ENCODE peak calls at places on chromosomes 4 and X, in five cellular contexts. P is upper lobe of left lung, F is pancreas, T is tibial nerve, V is body of pancreas. Y is an unnamed sample. For H3K36me3, the result is how much of the 10 kb centered on the place peaks cover.

GRCh38 chrX:71291381-71291780 is 7.9 kb downstream of the NONO start:
- DNase-seq in P (no peak), F (no peak), T (no peak), V (no peak), Y (no peak)

GRCh38 chr4:766152-766515 is 59.8 kb downstream of the CPLX1 start:
- DNase-seq in P (no peak), F (no peak), T (no peak), V (no peak), Y (peak)

GRCh38 chrX:9888953-9889470 is 78.1 kb upstream of the CLDN34 start:
- DNase-seq in P (no peak), F (no peak), T (no peak), V (no peak), Y (no peak)

GRCh38 chr4:17781072-17781830 is at the start of gene FAM184B:
- DNase-seq in P (peak), F (no peak), T (no peak), V (no peak), Y (no peak)

GRCh38 chr4:68494688-68495087 is 47.4 kb downstream of the TMPRSS11E start:
- DNase-seq in P (no peak), F (no peak), T (no peak), V (no peak), Y (no peak)

GRCh38 chr4:61628727-61629126 is 428.6 kb downstream of the ADGRL3 start:
- DNase-seq in P (no peak), F (no peak), T (no peak), V (no peak), Y (no peak)

GRCh38 chr4:41748788-41749445 is 392 bp upstream of the PHOX2B start:
- DNase-seq in P (no peak), F (no peak), T (no peak), V (no peak), Y (no peak)

GRCh38 chrX:134718329-134719317 is 60.4 kb upstream of the PLAC1 start:
- DNase-seq in P (no peak), F (peak), T (peak), V (peak), Y (peak)

GRCh38 chr4:92346289-92346688 is 42.5 kb downstream of the GRID2 start:
- DNase-seq in P (no peak), F (no peak), T (no peak), V (no peak), Y (no peak)

GRCh38 chr4:157674699-157675098 is 454.2 kb downstream of the GRIA2 start:
- DNase-seq in P (no peak), F (peak), T (no peak), V (peak), Y (no peak)

GRCh38 chr4:1171306-1172227 is 816 bp downstream of the SPON2 start:
- DNase-seq in P (peak), F (no peak), T (no peak), V (peak), Y (no peak)

GRCh38 chrX:2837961-2838360 is 9.2 kb downstream of the GYG2 start:
- DNase-seq in P (no peak), F (no peak), T (no peak), V (no peak), Y (no peak)

GRCh38 chrX:9610774-9611392 is 146.0 kb downstream of the TBL1X start:
- DNase-seq in P (no peak), F (no peak), T (no peak), V (no peak), Y (peak)

GRCh38 chr4:100576570-100576969 is 58.7 kb upstream of the EMCN start:
- DNase-seq in P (no peak), F (no peak), T (no peak), V (no peak), Y (no peak)

GRCh38 chr4:74555231-74555630 is 110.3 kb downstream of the AREG start:
- DNase-seq in P (no peak), F (no peak), T (no peak), V (no peak), Y (peak)

GRCh38 chr4:38675167-38676121 is 11.4 kb downstream of the KLF3 start:
- DNase-seq in P (no peak), F (peak), T (peak), V (peak), Y (peak)

GRCh38 chrX:30713061-30713525 is 59.9 kb downstream of the GK start:
- DNase-seq in P (no peak), F (peak), T (peak), V (peak), Y (peak)

GRCh38 chr4:82848706-82849105 is 42.2 kb downstream of the SEC31A start:
- DNase-seq in P (no peak), F (no peak), T (no peak), V (no peak), Y (peak)

GRCh38 chrX:131752493-131753198 is 208.8 kb downstream of the OR13H1 start:
- DNase-seq in P (no peak), F (peak), T (no peak), V (peak), Y (no peak)

GRCh38 chrX:16594490-16594889 is 55.5 kb upstream of the S100G start:
- DNase-seq in P (no peak), F (no peak), T (no peak), V (no peak), Y (no peak)

GRCh38 chrX:150298841-150299551 is 64.1 kb upstream of the MAMLD1 start:
- DNase-seq in P (no peak), F (no peak), T (no peak), V (no peak), Y (no peak)

GRCh38 chr4:11214281-11214680 is 214.4 kb downstream of the HS3ST1 start:
- DNase-seq in P (no peak), F (no peak), T (no peak), V (no peak), Y (no peak)

GRCh38 chr4:128648021-128648420 is 161.5 kb upstream of the JADE1 start:
- DNase-seq in P (no peak), F (no peak), T (no peak), V (no peak), Y (no peak)
- H3K4me3 ChIP-seq in P (no peak), F (no peak), T (no peak), V (no peak), Y (no peak)

GRCh38 chr4:39910064-39910463 is 67.6 kb downstream of the PDS5A start:
- DNase-seq in P (no peak), F (no peak), T (no peak), V (no peak), Y (peak)
- TF ChIP-seq CTCF in P (no peak), F (no peak), T (no peak), V (no peak), Y (no peak)

GRCh38 chr4:3224971-3225850 is 23.7 kb upstream of the MSANTD1 start:
- DNase-seq in P (peak), F (no peak), T (no peak), V (peak), Y (no peak)
- H3K36me3 ChIP-seq in P (half or more), F (under half), T (under half), V (under half), Y (under half)

GRCh38 chr4:7758444-7758815 is 181.2 kb downstream of the AFAP1 start:
- DNase-seq in P (no peak), F (no peak), T (no peak), V (no peak), Y (no peak)

GRCh38 chr4:7757501-7758443 is 181.9 kb downstream of the AFAP1 start:
- DNase-seq in P (no peak), F (no peak), T (peak), V (no peak), Y (no peak)

GRCh38 chr4:7760228-7760627 is 179.4 kb downstream of the AFAP1 start:
- DNase-seq in P (no peak), F (no peak), T (no peak), V (no peak), Y (no peak)

GRCh38 chr4:7759635-7760034 is 180.0 kb downstream of the AFAP1 start:
- DNase-seq in P (no peak), F (no peak), T (no peak), V (no peak), Y (no peak)

GRCh38 chr4:7759221-7759620 is 180.4 kb downstream of the AFAP1 start:
- DNase-seq in P (no peak), F (no peak), T (no peak), V (no peak), Y (no peak)
- H3K4me3 ChIP-seq in P (no peak), F (no peak), T (no peak), V (no peak), Y (no peak)

DNA sequence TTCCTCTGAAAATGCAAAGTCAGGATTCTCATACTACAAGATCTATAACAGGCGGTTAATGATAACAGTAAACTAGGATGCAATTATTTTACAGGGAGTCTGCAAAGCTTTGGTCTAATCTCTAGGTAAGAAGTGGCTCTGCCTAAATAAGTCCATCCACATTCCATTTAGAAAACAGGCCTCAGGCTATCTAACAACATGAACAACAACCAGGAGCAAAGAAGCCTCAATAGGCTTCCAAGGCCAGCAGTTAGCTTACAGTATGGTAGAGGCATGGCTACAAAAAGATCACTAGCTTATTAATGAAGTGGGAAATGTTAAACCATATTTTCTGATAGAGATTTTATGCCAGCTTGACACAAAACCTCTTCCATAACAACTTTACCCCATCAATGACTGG is 6.4 kb downstream of the MAB21L2 start:
- DNase-seq in P (no peak), F (no peak), T (no peak), V (no peak), Y (no peak)
- TF ChIP-seq CTCF in P (no peak), F (no peak), T (no peak), V (no peak), Y (no peak)

GRCh38 chr4:7795983-7796382 is 143.7 kb downstream of the AFAP1 start:
- DNase-seq in P (no peak), F (no peak), T (no peak), V (no peak), Y (no peak)
- H3K36me3 ChIP-seq in P (half or more), F (under half), T (under half), V (under half), Y (under half)

GRCh38 chr4:6697096-6697495 is 3.4 kb downstream of the S100P start:
- DNase-seq in P (no peak), F (no peak), T (no peak), V (no peak), Y (no peak)
- H3K4me3 ChIP-seq in P (no peak), F (no peak), T (no peak), V (no peak), Y (no peak)

DNA sequence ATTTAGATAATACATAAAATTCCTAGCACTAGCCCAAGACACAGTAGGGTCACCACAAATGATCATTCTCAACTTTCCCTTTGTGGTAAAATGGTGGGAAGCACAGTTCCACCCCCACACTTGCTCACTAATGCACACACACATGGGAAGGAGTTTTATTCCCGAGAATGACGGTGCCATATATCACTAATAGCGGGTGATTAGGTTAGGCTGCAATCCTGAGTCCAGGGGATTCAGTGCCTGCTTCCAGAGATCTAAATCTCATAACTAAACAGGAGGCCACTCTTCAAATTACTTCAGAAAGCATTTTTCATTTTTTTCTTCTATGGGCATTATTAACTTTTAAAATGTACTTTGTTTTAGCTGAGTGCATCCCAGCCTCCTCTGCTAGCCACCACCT is 33.8 kb upstream of the PACRGL start:
- DNase-seq in P (no peak), F (no peak), T (no peak), V (no peak), Y (no peak)
- TF ChIP-seq CTCF in P (no peak), F (no peak), T (no peak), V (no peak), Y (no peak)

DNA sequence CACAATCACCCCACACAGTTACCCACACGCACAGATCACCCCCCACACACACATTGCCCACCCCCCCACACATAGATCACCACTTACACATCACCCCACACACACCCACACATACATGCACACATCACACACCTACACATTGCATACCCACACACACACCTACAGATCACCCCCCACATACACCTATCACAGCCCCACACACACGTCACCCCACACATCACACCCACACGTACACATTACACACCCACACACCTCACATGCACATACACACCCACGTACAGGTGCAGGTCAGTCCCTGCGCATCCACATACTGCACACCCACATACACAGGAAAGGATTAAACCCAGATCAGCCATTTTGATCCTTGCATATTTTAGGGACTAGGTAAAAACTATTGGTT is 15.3 kb upstream of the TADA2B start:
- DNase-seq in P (no peak), F (no peak), T (no peak), V (no peak), Y (no peak)
- H3K36me3 ChIP-seq in P (half or more), F (under half), T (under half), V (under half), Y (under half)

DNA sequence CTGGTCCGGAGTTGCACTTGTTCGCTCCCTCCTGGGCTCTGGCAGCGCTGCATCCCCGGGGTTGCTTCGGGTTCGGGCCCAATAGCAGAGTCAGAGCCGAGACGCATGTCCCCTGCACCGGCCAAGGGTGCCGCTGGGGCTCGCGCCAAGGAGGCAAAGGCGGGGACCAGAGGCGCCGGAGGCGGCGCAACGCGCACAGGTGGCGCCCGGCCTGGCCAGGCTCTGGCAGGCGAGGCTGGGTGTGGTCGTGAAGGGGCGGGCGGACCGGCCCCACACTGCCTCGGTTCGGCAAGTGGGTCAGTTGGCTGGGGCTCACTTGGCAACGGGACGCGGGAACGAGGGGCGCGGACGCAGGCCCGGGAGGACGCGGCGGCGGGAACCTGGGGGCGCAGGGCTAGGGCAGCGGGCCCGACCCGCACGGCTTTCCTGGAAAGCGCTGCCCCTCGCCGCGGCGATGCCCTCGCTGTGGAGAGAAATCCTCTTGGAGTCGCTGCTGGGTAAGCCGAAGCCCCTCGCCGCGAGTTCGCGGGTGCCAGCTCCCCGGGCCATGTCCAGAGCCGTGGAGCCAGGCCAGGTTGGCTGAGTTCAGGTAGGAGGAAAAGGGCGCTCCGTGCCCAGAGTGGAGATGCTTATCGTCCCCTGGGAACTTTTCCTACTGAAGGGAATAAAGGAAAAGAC is at the start of gene CWH43:
- DNase-seq in P (peak), F (no peak), T (no peak), V (no peak), Y (no peak)
- H3K4me3 ChIP-seq in P (no peak), F (peak), T (no peak), V (no peak), Y (peak)

Y was measured in bronchial epithelial cell.